ENCODE peak calls at places on chromosome 11, in ten cellular contexts. H is HCT116, P is H1, W is GM23338, Q is prostate gland, U is transverse colon, A is SK-N-SH, V is spleen, B is HL-60, E is stomach. J is an unnamed sample.
A peak's percentile ranks its signal among the peaks of the same experiment; 100 is the strongest.

GRCh38 chr11:131691558-131692041 is 321.2 kb downstream of the NTM start:
- DNase-seq in V (no peak), A (peak; percentile 94), Q (no peak), P (no peak), W (peak; percentile 80), E (no peak), H (no peak), U (no peak), B (no peak), J (no peak)

GRCh38 chr11:33110083-33110482 is 51.2 kb downstream of the CSTF3 start:
- DNase-seq in A (no peak), Q (no peak), H (no peak), V (no peak), U (no peak), E (no peak), P (no peak), W (no peak), B (no peak), J (no peak)

GRCh38 chr11:128725630-128726461 is 32.0 kb downstream of the FLI1 start:
- DNase-seq in U (peak; percentile 41), H (no peak), B (peak; percentile 93), Q (no peak), A (no peak), P (no peak), E (no peak), W (no peak), V (peak; percentile 80), J (no peak)

GRCh38 chr11:130578738-130579368 is 130.4 kb downstream of the ADAMTS15 start:
- DNase-seq in E (peak; percentile 41), U (no peak), Q (no peak), P (no peak), W (no peak), H (no peak), B (no peak), V (no peak), A (no peak), J (no peak)

GRCh38 chr11:76030973-76031590 is 175.2 kb downstream of the WNT11 start:
- DNase-seq in U (no peak), H (no peak), E (no peak), W (peak; percentile 16), B (no peak), V (no peak), Q (no peak), P (no peak), A (no peak), J (no peak)

GRCh38 chr11:45848654-45849081 is 1.4 kb downstream of the CRY2 start:
- DNase-seq in V (no peak), E (peak; percentile 60), U (no peak), W (no peak), P (no peak), A (no peak), H (no peak), B (no peak), Q (peak; percentile 42), J (no peak)

GRCh38 chr11:65879622-65880021 is at the start of gene CTSW:
- DNase-seq in W (no peak), V (peak; percentile 86), E (no peak), H (no peak), U (no peak), P (no peak), Q (no peak), B (no peak), A (no peak), J (no peak)

GRCh38 chr11:115672999-115673411 is 168.8 kb upstream of the CADM1 start:
- DNase-seq in V (no peak), U (no peak), W (no peak), H (no peak), Q (peak; percentile 67), P (no peak), E (no peak), A (no peak), B (no peak), J (peak; percentile 72)

GRCh38 chr11:112770017-112770416 is 191.2 kb upstream of the NCAM1 start:
- DNase-seq in B (no peak), Q (no peak), P (no peak), V (no peak), A (no peak), H (no peak), W (no peak), U (no peak), E (no peak), J (no peak)

GRCh38 chr11:62221498-62221897 is 13.0 kb downstream of the SCGB2A1 start:
- DNase-seq in W (no peak), H (no peak), Q (no peak), E (no peak), U (no peak), A (no peak), V (no peak), B (no peak), P (no peak), J (no peak)

GRCh38 chr11:57476883-57477506 is 16.7 kb downstream of the RTN4RL2 start:
- DNase-seq in P (no peak), H (no peak), V (peak; percentile 84), U (peak; percentile 59), E (peak; percentile 68), A (no peak), B (no peak), W (peak; percentile 73), Q (no peak), J (no peak)

GRCh38 chr11:126857860-126858808 is 142.4 kb downstream of the KIRREL3 start:
- DNase-seq in B (no peak), U (no peak), V (no peak), Q (no peak), W (no peak), P (no peak), E (no peak), A (peak; percentile 64), H (no peak), J (no peak)

GRCh38 chr11:115439385-115439784 is 64.8 kb downstream of the CADM1 start:
- DNase-seq in V (no peak), Q (no peak), U (no peak), B (no peak), W (no peak), P (no peak), H (no peak), E (no peak), A (no peak), J (no peak)

GRCh38 chr11:34810107-34810562 is 106.0 kb downstream of the APIP start:
- DNase-seq in U (no peak), A (no peak), Q (no peak), P (no peak), V (no peak), W (no peak), E (no peak), H (no peak), B (no peak), J (no peak)

GRCh38 chr11:32418836-32419235 is 16.5 kb downstream of the WT1 start:
- DNase-seq in A (no peak), Q (no peak), V (no peak), W (no peak), E (no peak), H (no peak), U (no peak), P (no peak), B (no peak), J (no peak)

GRCh38 chr11:85855341-85855656 is at the start of gene CCDC83:
- DNase-seq in V (no peak), W (peak; percentile 65), U (no peak), B (no peak), H (no peak), Q (no peak), P (no peak), E (no peak), A (no peak), J (no peak)

GRCh38 chr11:78216571-78217287 is 28.0 kb downstream of the USP35 start:
- DNase-seq in P (no peak), W (no peak), E (no peak), H (no peak), Q (no peak), B (no peak), A (no peak), U (no peak), V (no peak), J (no peak)

GRCh38 chr11:17521106-17521900 is 22.9 kb downstream of the USH1C start:
- DNase-seq in B (no peak), H (no peak), U (no peak), V (no peak), A (no peak), Q (no peak), P (no peak), E (no peak), W (no peak), J (no peak)

GRCh38 chr11:75103380-75104026 is 6.8 kb upstream of the OR2AT4 start:
- DNase-seq in W (no peak), H (no peak), V (no peak), E (no peak), A (no peak), B (no peak), Q (no peak), P (no peak), U (no peak), J (no peak)

GRCh38 chr11:67391304-67392181 is at the start of gene RAD9A:
- DNase-seq in U (peak; percentile 97), E (peak; percentile 97), P (peak; percentile 67), H (peak; percentile 86), B (peak; percentile 95), Q (peak; percentile 93), V (peak; percentile 98), A (peak; percentile 99), W (peak; percentile 98), J (peak; percentile 98)
- TF ChIP-seq POLR2AphosphoS5 in U (peak; percentile 93), E (peak; percentile 85), P (peak; percentile 61), H (peak; percentile 64), B (peak; percentile 69), Q (peak; percentile 90), V (peak; percentile 91), A (peak; percentile 66), W (peak; percentile 86), J (peak; percentile 88)

DNA sequence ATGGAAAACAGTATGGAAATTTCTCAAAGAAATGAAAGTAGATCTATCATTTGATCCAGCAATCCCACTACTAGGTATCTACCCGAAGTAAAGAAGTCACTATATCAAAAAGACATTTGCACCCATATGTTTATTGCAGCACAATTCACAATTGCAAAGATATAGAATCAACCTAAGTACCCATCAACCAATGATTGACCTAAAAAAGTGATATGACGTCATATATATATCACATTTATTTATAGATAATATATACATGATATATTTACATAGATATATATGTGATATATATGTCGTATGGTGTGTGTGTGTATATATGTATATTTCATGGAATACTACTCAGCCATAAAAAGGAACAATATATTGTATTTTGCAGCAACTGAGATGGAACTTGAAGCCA is 188.3 kb upstream of the ARHGAP42 start:
- DNase-seq in H (no peak), E (no peak), B (no peak), V (no peak), A (no peak), P (no peak), Q (no peak), U (no peak), W (no peak), J (no peak)
- TF ChIP-seq POLR2AphosphoS5 in H (no peak), E (no peak), B (no peak), V (no peak), A (no peak), P (no peak), Q (no peak), U (no peak), W (no peak), J (no peak)

GRCh38 chr11:110777765-110778164 is 65.5 kb upstream of the ARHGAP20 start:
- DNase-seq in W (no peak), E (peak; percentile 49), U (peak; percentile 24), P (no peak), Q (peak; percentile 62), B (no peak), V (no peak), H (no peak), A (no peak), J (no peak)
- TF ChIP-seq POLR2AphosphoS5 in W (no peak), E (peak; percentile 7), U (no peak), P (no peak), Q (peak; percentile 64), B (no peak), V (no peak), H (no peak), A (no peak), J (no peak)

GRCh38 chr11:19370100-19370861 is 129.5 kb upstream of the E2F8 start:
- DNase-seq in Q (no peak), W (no peak), V (no peak), E (no peak), H (no peak), A (no peak), P (no peak), B (no peak), U (no peak), J (peak; percentile 86)
- TF ChIP-seq POLR2AphosphoS5 in Q (no peak), W (no peak), V (no peak), E (peak; percentile 36), H (no peak), A (no peak), P (no peak), B (no peak), U (peak; percentile 65), J (peak; percentile 42)

J was measured in sigmoid colon.